ENCODE peak calls at places on chromosomes 12 and 14, in nine cellular contexts. O is breast epithelium, P is Peyer's patch, G is sigmoid colon, T is A549, R is heart left ventricle, N is IMR-90, S is thyroid gland, H is transverse colon. M is an unnamed sample.

GRCh38 chr14:24425704-24426103 is 3.8 kb downstream of the CBLN3 start:
- DNase-seq in O (no peak), P (no peak), G (no peak), T (peak; percentile 46), R (no peak), N (peak; percentile 83), S (no peak), H (no peak), M (no peak)

GRCh38 chr14:51014086-51014485 is 69.8 kb upstream of the PYGL start:
- DNase-seq in O (no peak), P (no peak), G (peak; percentile 74), T (no peak), R (no peak), N (peak; percentile 67), S (peak; percentile 73), H (no peak), M (peak; percentile 26)

GRCh38 chr14:72909163-72909562 is 15.3 kb upstream of the DPF3 start:
- DNase-seq in O (no peak), P (no peak), G (no peak), T (no peak), R (no peak), N (no peak), S (no peak), H (no peak), M (no peak)

GRCh38 chr14:73696466-73697390 is 17.5 kb downstream of the PNMA1 start:
- DNase-seq in O (no peak), P (no peak), G (no peak), T (peak; percentile 61), R (no peak), N (peak; percentile 84), S (no peak), H (no peak), M (no peak)

GRCh38 chr14:90539996-90540395 is 143.2 kb downstream of the CALM1 start:
- DNase-seq in O (no peak), P (no peak), G (no peak), T (no peak), R (no peak), N (no peak), S (no peak), H (no peak), M (no peak)

GRCh38 chr12:14018080-14018479 is 36.7 kb upstream of the GRIN2B start:
- DNase-seq in O (no peak), P (no peak), G (no peak), T (no peak), R (no peak), N (no peak), S (no peak), H (no peak), M (no peak)

GRCh38 chr12:92369643-92370042 is 224.0 kb upstream of the BTG1 start:
- DNase-seq in O (no peak), P (no peak), G (no peak), T (peak; percentile 36), R (no peak), N (no peak), S (no peak), H (no peak), M (no peak)

GRCh38 chr12:52038447-52038846 is 12.8 kb upstream of the NR4A1 start:
- DNase-seq in O (no peak), P (no peak), G (no peak), T (no peak), R (no peak), N (peak; percentile 48), S (no peak), H (no peak), M (no peak)

GRCh38 chr12:5078423-5078822 is 34.7 kb downstream of the KCNA5 start:
- DNase-seq in O (no peak), P (no peak), G (no peak), T (no peak), R (peak; percentile 84), N (no peak), S (peak; percentile 93), H (no peak), M (no peak)

GRCh38 chr12:108840605-108841328 is 16.6 kb downstream of the SSH1 start:
- DNase-seq in O (no peak), P (no peak), G (no peak), T (no peak), R (no peak), N (peak; percentile 53), S (no peak), H (no peak), M (no peak)

GRCh38 chr12:108846320-108846719 is 11.1 kb downstream of the SSH1 start:
- DNase-seq in O (no peak), P (no peak), G (peak; percentile 84), T (no peak), R (peak; percentile 64), N (no peak), S (no peak), H (no peak), M (no peak)

GRCh38 chr12:108842364-108842763 is 15.0 kb downstream of the SSH1 start:
- DNase-seq in O (no peak), P (no peak), G (no peak), T (no peak), R (no peak), N (no peak), S (no peak), H (no peak), M (no peak)

GRCh38 chr12:108845696-108846095 is 11.7 kb downstream of the SSH1 start:
- DNase-seq in O (no peak), P (no peak), G (no peak), T (no peak), R (no peak), N (no peak), S (no peak), H (no peak), M (no peak)

GRCh38 chr12:108843187-108843586 is 14.2 kb downstream of the SSH1 start:
- DNase-seq in O (no peak), P (no peak), G (no peak), T (no peak), R (no peak), N (no peak), S (no peak), H (no peak), M (no peak)
- H3K4me1 ChIP-seq in O (peaks cover 16% of the 10 kb centered on the region), P (no peaks in the 10 kb centered on the region), G (no peaks in the 10 kb centered on the region), T (peaks cover 34% of the 10 kb centered on the region), R (peaks cover 55% of the 10 kb centered on the region), N (peaks cover 25% of the 10 kb centered on the region), S (peaks cover 25% of the 10 kb centered on the region), H (peaks cover 23% of the 10 kb centered on the region), M (peaks cover 37% of the 10 kb centered on the region)

DNA sequence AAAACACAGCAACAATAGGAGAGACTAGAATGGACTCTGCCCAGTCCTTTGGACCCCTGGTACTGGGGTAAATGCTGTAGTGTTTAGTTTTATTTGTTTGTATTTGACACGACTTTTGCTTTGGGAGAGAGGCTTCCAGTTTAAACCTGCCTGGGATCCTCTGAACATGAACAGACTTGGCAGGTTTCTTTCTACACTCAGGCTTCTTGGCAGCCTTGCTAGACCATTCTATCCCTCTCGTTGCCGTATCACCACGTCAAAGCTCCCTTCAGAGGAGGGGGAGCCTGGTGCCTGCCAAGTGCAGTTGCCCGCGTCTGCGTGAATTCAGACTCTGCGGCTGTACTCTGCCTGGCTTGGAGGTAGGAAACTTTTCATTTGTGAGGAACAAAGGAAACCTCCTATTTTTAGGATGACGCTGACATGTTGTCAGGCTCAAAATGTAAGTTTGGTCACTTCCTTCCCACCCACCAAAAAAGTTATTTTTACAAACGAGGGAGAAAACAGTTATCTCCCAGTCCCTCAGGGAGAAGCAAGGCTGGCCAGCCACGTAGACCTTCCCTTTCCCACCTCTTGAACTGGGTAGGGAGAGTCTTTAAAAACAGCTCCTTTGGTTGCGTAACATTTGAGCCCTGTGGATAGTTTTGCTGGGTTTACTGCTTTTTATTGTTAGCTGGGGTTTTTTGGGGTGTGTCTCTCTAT is 26.0 kb downstream of the CD9 start:
- DNase-seq in O (no peak), P (no peak), G (peak; percentile 97), T (no peak), R (peak; percentile 89), N (peak; percentile 66), S (peak; percentile 95), H (peak; percentile 63), M (peak; percentile 81)
- TF ChIP-seq POLR2A in O (no peak), P (no peak), G (no peak), T (no peak), R (peak; percentile 54), N (no peak), S (peak; percentile 81), H (no peak), M (no peak)

GRCh38 chr12:53059434-53060063 is 9.7 kb downstream of the TNS2 start:
- DNase-seq in O (no peak), P (no peak), G (no peak), T (no peak), R (no peak), N (no peak), S (no peak), H (no peak), M (no peak)
- H3K4me1 ChIP-seq in O (peaks cover 16% of the 10 kb centered on the region), P (no peaks in the 10 kb centered on the region), G (no peaks in the 10 kb centered on the region), T (peaks cover 37% of the 10 kb centered on the region), R (peaks cover 51% of the 10 kb centered on the region), N (peaks cover 12% of the 10 kb centered on the region), S (peaks cover 28% of the 10 kb centered on the region), H (peaks cover 18% of the 10 kb centered on the region), M (peaks cover 45% of the 10 kb centered on the region)

GRCh38 chr14:70808402-70809237 is 693 bp downstream of the MAP3K9 start:
- DNase-seq in O (peak; percentile 55), P (peak; percentile 60), G (peak; percentile 62), T (peak; percentile 59), R (no peak), N (no peak), S (peak; percentile 41), H (peak; percentile 60), M (peak; percentile 41)

GRCh38 chr14:70810621-70811020 is 1.3 kb upstream of the MAP3K9 start:
- DNase-seq in O (no peak), P (no peak), G (no peak), T (no peak), R (no peak), N (no peak), S (no peak), H (no peak), M (no peak)

GRCh38 chr14:70808023-70808401 is 1.3 kb downstream of the MAP3K9 start:
- DNase-seq in O (no peak), P (peak; percentile 66), G (no peak), T (peak; percentile 71), R (no peak), N (no peak), S (peak; percentile 62), H (peak; percentile 65), M (no peak)

GRCh38 chr14:70811065-70811464 is 1.8 kb upstream of the MAP3K9 start:
- DNase-seq in O (no peak), P (no peak), G (no peak), T (no peak), R (no peak), N (peak; percentile 8), S (no peak), H (no peak), M (no peak)

DNA sequence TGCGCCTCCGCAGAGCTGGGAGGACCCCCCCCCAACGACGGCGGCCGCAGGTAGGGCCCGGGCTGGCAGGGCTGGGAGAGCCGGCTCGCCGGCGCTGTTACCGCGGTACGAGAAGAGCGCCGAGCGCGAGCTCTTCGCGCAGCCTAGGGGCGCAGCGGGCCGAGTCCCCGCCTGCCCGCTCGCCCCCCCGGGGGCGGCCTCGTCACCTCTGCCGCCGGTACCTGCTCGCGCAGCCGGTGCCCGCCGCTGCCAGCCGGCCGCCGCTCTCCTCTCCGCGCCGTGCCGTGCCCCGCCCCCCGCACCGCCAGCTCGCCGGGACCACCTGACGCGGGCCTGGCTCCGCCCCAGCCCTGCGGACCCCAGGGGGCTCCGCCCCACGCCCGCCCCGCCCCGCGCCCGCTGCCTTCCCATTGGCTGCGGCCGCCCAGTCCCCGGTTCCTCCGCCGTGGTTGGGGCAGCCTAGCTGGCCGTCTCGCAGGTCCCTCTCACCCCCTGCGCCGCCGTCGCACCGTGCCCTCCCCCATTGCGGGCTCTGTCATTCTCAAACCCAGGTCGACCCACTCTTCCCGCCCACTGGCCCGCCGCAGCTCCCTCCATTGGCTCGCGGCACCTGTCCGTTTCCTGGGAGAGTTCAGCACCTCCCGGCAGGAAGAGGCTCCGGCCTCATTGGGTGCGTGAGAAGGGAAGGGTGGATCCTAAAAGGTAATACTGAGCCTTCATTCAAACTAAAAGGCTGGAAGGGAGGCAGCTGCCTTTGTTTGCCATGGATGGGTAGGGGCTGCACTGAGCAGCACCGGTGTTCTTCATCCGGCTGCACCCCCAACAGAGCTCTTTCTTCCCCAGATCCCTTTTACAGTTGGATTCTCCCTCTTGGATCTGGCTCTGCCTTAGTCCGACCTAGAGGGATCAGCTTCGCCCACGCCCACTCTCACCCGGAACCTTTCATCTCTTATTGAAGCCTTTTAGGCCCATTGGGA is at the start of gene MAP3K9:
- DNase-seq in O (peak; percentile 97), P (peak; percentile 90), G (peak; percentile 77), T (peak; percentile 97), R (peak; percentile 84), N (peak; percentile 26), S (peak; percentile 99), H (peak; percentile 97), M (peak; percentile 96)
- TF ChIP-seq POLR2A in O (no peak), P (peak; percentile 41), G (no peak), T (peak; percentile 57), R (peak; percentile 14), N (no peak), S (peak; percentile 87), H (no peak), M (no peak)

M was measured in testis.